ENCODE peak calls at places on chromosomes 11 and 22, in nine cellular contexts. T, M, V, J, Q, H, R, Y and K are unnamed samples.

GRCh38 chr22:40176921-40177737 is 596 bp upstream of the TNRC6B start:
- DNase-seq in Y (no peak), H (peak), M (peak), J (no peak), Q (peak), V (peak), T (peak), R (no peak), K (no peak)

GRCh38 chr11:119618208-119618909 is 110.6 kb downstream of the NECTIN1 start:
- DNase-seq in R (peak), J (no peak), T (no peak), Q (no peak), M (peak), H (peak), Y (peak), V (no peak), K (no peak)

GRCh38 chr11:59706518-59707285 is 6.9 kb downstream of the OR10V1 start:
- DNase-seq in V (peak), M (peak), H (no peak), T (no peak), Q (no peak), Y (no peak), R (no peak), J (no peak), K (no peak)

GRCh38 chr22:19535001-19535400 is 10.8 kb upstream of the CLDN5 start:
- DNase-seq in V (no peak), T (no peak), J (no peak), M (no peak), Y (no peak), R (no peak), H (no peak), Q (no peak), K (no peak)

GRCh38 chr22:44128961-44129613 is 51.6 kb upstream of the PARVG start:
- DNase-seq in R (no peak), T (no peak), H (no peak), M (no peak), J (no peak), V (no peak), Y (no peak), Q (no peak), K (no peak)

GRCh38 chr11:74100231-74100630 is 70.6 kb downstream of the C2CD3 start:
- DNase-seq in T (no peak), Y (no peak), H (no peak), R (no peak), M (no peak), J (no peak), V (no peak), Q (no peak), K (no peak)

GRCh38 chr11:106218096-106218495 is 140.6 kb downstream of the AASDHPPT start:
- DNase-seq in T (no peak), J (no peak), R (no peak), M (no peak), Y (no peak), Q (no peak), V (no peak), H (no peak), K (no peak)

GRCh38 chr22:41022470-41023298 is 69.7 kb upstream of the EP300 start:
- DNase-seq in Y (peak), J (peak), M (peak), R (peak), H (peak), V (peak), Q (peak), T (peak), K (peak)

GRCh38 chr11:19938051-19938856 is 222.0 kb downstream of the DBX1 start:
- DNase-seq in Y (peak), J (peak), R (peak), V (peak), H (no peak), Q (peak), M (peak), T (peak), K (peak)

GRCh38 chr11:116986521-116987105 is 111.6 kb downstream of the SIK3 start:
- DNase-seq in T (peak), M (peak), V (peak), R (no peak), Q (no peak), Y (no peak), J (no peak), H (no peak), K (no peak)

GRCh38 chr11:128670631-128671030 is 23.2 kb upstream of the FLI1 start:
- DNase-seq in Y (no peak), V (no peak), R (no peak), J (no peak), H (no peak), T (no peak), Q (no peak), M (no peak), K (no peak)

GRCh38 chr11:370087-370941 is 1.0 kb downstream of the B4GALNT4 start:
- DNase-seq in R (no peak), M (no peak), H (no peak), Y (no peak), V (no peak), Q (no peak), T (no peak), J (peak), K (no peak)

GRCh38 chr11:46429709-46430108 is 38.1 kb upstream of the CHRM4 start:
- DNase-seq in V (peak), Y (no peak), M (no peak), R (no peak), T (no peak), J (no peak), Q (no peak), H (no peak), K (no peak)

GRCh38 chr11:10500757-10501684 is 40.0 kb downstream of the RNF141 start:
- DNase-seq in R (no peak), Y (no peak), V (no peak), M (no peak), J (no peak), H (no peak), Q (no peak), T (no peak), K (no peak)

GRCh38 chr22:48742556-48743343 is 1084.9 kb downstream of the BRD1 start:
- DNase-seq in V (no peak), J (no peak), R (no peak), Y (no peak), H (peak), Q (no peak), T (no peak), M (no peak), K (peak)